ENCODE peak calls at places on chromosomes 3 and 15, in nine cellular contexts. C is thoracic aorta, B is ovary, L is heart right ventricle, I is brain microvascular endothelial cell, G is adrenal gland, X is lung, N is Panc1, K is ascending aorta. P is an unnamed sample. For H3K36me3, the result is how much of the 10 kb centered on the place peaks cover.

GRCh38 chr15:79168922-79169322 is 78.3 kb upstream of the RASGRF1 start:
- DNase-seq in C (no peak), B (no peak), L (peak), I (peak), G (peak), X (no peak), N (no peak), K (no peak), P (no peak)

GRCh38 chr15:70466895-70467529 is 296.3 kb downstream of the UACA start:
- DNase-seq in C (no peak), B (peak), L (peak), I (peak), G (peak), X (peak), N (no peak), K (no peak), P (no peak)

GRCh38 chr15:71066983-71067382 is 48.3 kb upstream of the THSD4 start:
- DNase-seq in C (no peak), B (no peak), L (peak), I (peak), G (no peak), X (no peak), N (no peak), K (no peak), P (no peak)

GRCh38 chr15:29337156-29337959 is 67.7 kb upstream of the NSMCE3 start:
- DNase-seq in C (no peak), B (no peak), L (no peak), I (no peak), G (no peak), X (no peak), N (no peak), K (no peak), P (no peak)

GRCh38 chr3:140176526-140176925 is 241.5 kb downstream of the CLSTN2 start:
- DNase-seq in C (no peak), B (no peak), L (no peak), I (no peak), G (no peak), X (no peak), N (no peak), K (no peak), P (no peak)

GRCh38 chr15:66411190-66411589 is 24.5 kb downstream of the MAP2K1 start:
- DNase-seq in C (no peak), B (no peak), L (no peak), I (no peak), G (no peak), X (no peak), N (no peak), K (no peak), P (no peak)

GRCh38 chr3:45575491-45575923 is 19.0 kb upstream of the LIMD1 start:
- DNase-seq in C (no peak), B (no peak), L (no peak), I (peak), G (no peak), X (peak), N (no peak), K (no peak), P (no peak)

GRCh38 chr15:77753238-77753873 is 120.6 kb upstream of the LINGO1 start:
- DNase-seq in C (no peak), B (no peak), L (no peak), I (peak), G (no peak), X (no peak), N (no peak), K (no peak), P (no peak)

GRCh38 chr3:55143928-55144671 is 216.2 kb upstream of the LRTM1 start:
- DNase-seq in C (no peak), B (no peak), L (no peak), I (peak), G (no peak), X (no peak), N (no peak), K (no peak), P (no peak)

GRCh38 chr3:97827741-97828471 is 6.1 kb downstream of the CRYBG3 start:
- DNase-seq in C (no peak), B (no peak), L (no peak), I (no peak), G (no peak), X (no peak), N (no peak), K (no peak), P (no peak)

GRCh38 chr3:126146525-126147146 is 33.8 kb downstream of the ALDH1L1 start:
- DNase-seq in C (no peak), B (no peak), L (peak), I (no peak), G (peak), X (peak), N (no peak), K (no peak), P (no peak)

GRCh38 chr3:175743733-175744400 is 884.7 kb downstream of the NAALADL2 start:
- DNase-seq in C (no peak), B (no peak), L (no peak), I (peak), G (no peak), X (no peak), N (peak), K (no peak), P (no peak)

GRCh38 chr3:153221748-153222162 is 59.7 kb downstream of the RAP2B start:
- DNase-seq in C (peak), B (peak), L (peak), I (peak), G (peak), X (peak), N (peak), K (peak), P (peak)

GRCh38 chr3:27253831-27254230 is 115.4 kb downstream of the NEK10 start:
- DNase-seq in C (no peak), B (no peak), L (peak), I (peak), G (peak), X (peak), N (no peak), K (no peak), P (no peak)

GRCh38 chr15:80562846-80563245 is 132.3 kb upstream of the ABHD17C start:
- DNase-seq in C (no peak), B (no peak), L (no peak), I (no peak), G (no peak), X (no peak), N (no peak), K (no peak), P (no peak)

GRCh38 chr3:19060404-19060803 is 87.9 kb upstream of the KCNH8 start:
- DNase-seq in C (no peak), B (no peak), L (no peak), I (no peak), G (no peak), X (no peak), N (no peak), K (no peak), P (no peak)

GRCh38 chr3:177752841-177753240 is 555.6 kb upstream of the TBL1XR1 start:
- DNase-seq in C (no peak), B (no peak), L (no peak), I (no peak), G (no peak), X (no peak), N (no peak), K (no peak), P (no peak)

GRCh38 chr3:175336406-175337133 is 477.4 kb downstream of the NAALADL2 start:
- DNase-seq in C (no peak), B (no peak), L (no peak), I (no peak), G (no peak), X (no peak), N (no peak), K (no peak), P (no peak)

GRCh38 chr3:126558336-126559071 is at the start of gene C3orf22:
- DNase-seq in C (no peak), B (no peak), L (no peak), I (no peak), G (peak), X (no peak), N (no peak), K (no peak), P (no peak)

GRCh38 chr3:105414841-105415240 is 48.1 kb downstream of the ALCAM start:
- DNase-seq in C (no peak), B (no peak), L (no peak), I (peak), G (no peak), X (no peak), N (no peak), K (no peak), P (no peak)

GRCh38 chr3:127425505-127426443 is 137.9 kb upstream of the PRR20G start:
- DNase-seq in C (no peak), B (no peak), L (no peak), I (no peak), G (peak), X (no peak), N (no peak), K (no peak), P (no peak)

GRCh38 chr3:48782046-48782445 is 65.0 kb upstream of the IP6K2 start:
- DNase-seq in C (no peak), B (no peak), L (no peak), I (no peak), G (no peak), X (no peak), N (no peak), K (no peak), P (no peak)

GRCh38 chr3:48788544-48789162 is 59.0 kb downstream of the PRKAR2A start:
- DNase-seq in C (no peak), B (no peak), L (no peak), I (no peak), G (no peak), X (no peak), N (no peak), K (no peak), P (no peak)

GRCh38 chr3:48784426-48785120 is 63.1 kb downstream of the PRKAR2A start:
- DNase-seq in C (no peak), B (no peak), L (no peak), I (peak), G (no peak), X (no peak), N (no peak), K (no peak), P (no peak)

GRCh38 chr3:48783304-48783703 is 64.4 kb downstream of the PRKAR2A start:
- DNase-seq in C (no peak), B (no peak), L (no peak), I (no peak), G (no peak), X (no peak), N (no peak), K (no peak), P (no peak)
- TF ChIP-seq CTCF in C (no peak), B (no peak), L (no peak), I (no peak), G (no peak), X (no peak), N (no peak), K (no peak), P (no peak)

GRCh38 chr15:58608711-58609110 is 140.8 kb downstream of the ADAM10 start:
- DNase-seq in C (no peak), B (no peak), L (no peak), I (no peak), G (no peak), X (no peak), N (no peak), K (no peak), P (no peak)
- H3K36me3 ChIP-seq in C (under half), B (under half), L (half or more), I (under half), G (under half), X (under half), N (under half), K (under half), P (under half)

GRCh38 chr15:96327155-96327741 is 3.3 kb upstream of the NR2F2 start:
- DNase-seq in C (no peak), B (peak), L (no peak), I (peak), G (peak), X (no peak), N (no peak), K (no peak), P (no peak)
- H3K27ac ChIP-seq in C (peak), B (peak), L (peak), I (peak), G (peak), X (peak), N (peak), K (peak), P (peak)

GRCh38 chr3:136545664-136546266 is 206.4 kb downstream of the STAG1 start:
- DNase-seq in C (no peak), B (no peak), L (no peak), I (no peak), G (no peak), X (no peak), N (no peak), K (no peak), P (no peak)
- TF ChIP-seq CTCF in C (no peak), B (no peak), L (peak), I (peak), G (peak), X (no peak), N (peak), K (no peak), P (peak)

GRCh38 chr3:141795719-141796435 is 32.7 kb downstream of the GRK7 start:
- DNase-seq in C (no peak), B (peak), L (no peak), I (no peak), G (peak), X (peak), N (no peak), K (peak), P (no peak)
- H3K36me3 ChIP-seq in C (under half), B (under half), L (under half), I (under half), G (under half), X (under half), N (under half), K (under half), P (under half)

GRCh38 chr3:99857278-99857677 is 39.6 kb downstream of the CMSS1 start:
- DNase-seq in C (no peak), B (no peak), L (no peak), I (no peak), G (no peak), X (no peak), N (no peak), K (no peak), P (no peak)

GRCh38 chr3:99862208-99862607 is 44.5 kb downstream of the CMSS1 start:
- DNase-seq in C (no peak), B (no peak), L (no peak), I (peak), G (no peak), X (no peak), N (no peak), K (no peak), P (no peak)

GRCh38 chr3:99858461-99858860 is 40.8 kb downstream of the CMSS1 start:
- DNase-seq in C (no peak), B (no peak), L (no peak), I (no peak), G (no peak), X (no peak), N (no peak), K (no peak), P (no peak)

GRCh38 chr3:99861216-99861615 is 43.6 kb downstream of the CMSS1 start:
- DNase-seq in C (no peak), B (no peak), L (no peak), I (no peak), G (no peak), X (no peak), N (no peak), K (no peak), P (no peak)

DNA sequence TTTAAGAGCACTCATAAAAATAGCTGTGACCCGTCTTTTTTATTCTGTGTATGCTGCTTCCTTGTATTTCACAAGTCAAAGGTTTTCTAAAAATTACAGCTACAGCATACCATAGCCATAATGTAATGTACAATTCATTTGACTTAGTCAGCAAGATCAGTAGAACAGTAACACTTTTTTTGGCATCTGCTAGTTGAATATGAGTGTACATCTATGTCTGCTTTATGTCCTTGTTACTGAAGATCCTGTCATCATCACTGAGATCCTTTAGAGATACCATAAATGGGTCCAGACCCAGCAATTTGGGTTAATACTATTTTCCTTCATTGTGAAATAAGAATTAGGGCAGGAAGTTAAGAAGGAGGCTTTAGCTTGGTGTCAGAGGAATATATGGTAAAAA is 42.2 kb downstream of the CMSS1 start:
- DNase-seq in C (no peak), B (no peak), L (no peak), I (no peak), G (no peak), X (no peak), N (peak), K (no peak), P (no peak)
- H3K27ac ChIP-seq in C (peak), B (no peak), L (peak), I (peak), G (no peak), X (no peak), N (no peak), K (peak), P (no peak)

GRCh38 chr15:73677146-73677607 is 7.0 kb upstream of the CD276 start:
- DNase-seq in C (no peak), B (peak), L (peak), I (peak), G (peak), X (peak), N (peak), K (no peak), P (peak)
- TF ChIP-seq CTCF in C (peak), B (peak), L (peak), I (peak), G (peak), X (peak), N (peak), K (peak), P (peak)

P was measured in heart left ventricle.